ENCODE peak calls at places on chromosomes 6 and 20, in five cellular contexts. H, R, D, Z and X are unnamed samples.

GRCh38 chr20:24783631-24784492 is 165.2 kb upstream of the CST7 start:
- DNase-seq in H (no peak), R (no peak), D (no peak), Z (no peak), X (no peak)

GRCh38 chr6:29917843-29918242 is 24.5 kb upstream of the HLA-A start:
- DNase-seq in H (no peak), R (no peak), D (no peak), Z (no peak), X (no peak)

GRCh38 chr6:45896783-45897441 is 118.7 kb downstream of the CLIC5 start:
- DNase-seq in H (no peak), R (no peak), D (no peak), Z (no peak), X (no peak)

GRCh38 chr20:57803718-57804005 is 93.8 kb upstream of the PMEPA1 start:
- DNase-seq in H (no peak), R (no peak), D (no peak), Z (no peak), X (no peak)

GRCh38 chr20:43209831-43210230 is 20.1 kb upstream of the PTPRT start:
- DNase-seq in H (no peak), R (no peak), D (no peak), Z (no peak), X (no peak)

GRCh38 chr20:35049776-35050352 is 42.7 kb downstream of the TRPC4AP start:
- DNase-seq in H (no peak), R (no peak), D (no peak), Z (no peak), X (no peak)

GRCh38 chr20:35617397-35618031 is 1.9 kb downstream of the SPAG4 start:
- DNase-seq in H (peak; percentile 68), R (peak; percentile 7), D (peak; percentile 57), Z (no peak), X (no peak)

GRCh38 chr6:43286456-43286994 is 11.5 kb upstream of the SLC22A7 start:
- DNase-seq in H (no peak), R (no peak), D (no peak), Z (no peak), X (no peak)

GRCh38 chr20:53828673-53829085 is 235.0 kb upstream of the ZNF217 start:
- DNase-seq in H (no peak), R (no peak), D (peak; percentile 49), Z (peak; percentile 79), X (no peak)

GRCh38 chr6:150043501-150044412 is 18.4 kb upstream of the RAET1L start:
- DNase-seq in H (no peak), R (no peak), D (no peak), Z (no peak), X (no peak)

GRCh38 chr20:8642247-8642646 is 426.6 kb upstream of the PLCB4 start:
- DNase-seq in H (no peak), R (peak; percentile 9), D (no peak), Z (no peak), X (no peak)

GRCh38 chr6:56244528-56245253 is 2.7 kb downstream of the COL21A1 start:
- DNase-seq in H (no peak), R (no peak), D (no peak), Z (no peak), X (no peak)

GRCh38 chr6:101918476-101918875 is 525.0 kb downstream of the GRIK2 start:
- DNase-seq in H (no peak), R (no peak), D (no peak), Z (no peak), X (no peak)

DNA sequence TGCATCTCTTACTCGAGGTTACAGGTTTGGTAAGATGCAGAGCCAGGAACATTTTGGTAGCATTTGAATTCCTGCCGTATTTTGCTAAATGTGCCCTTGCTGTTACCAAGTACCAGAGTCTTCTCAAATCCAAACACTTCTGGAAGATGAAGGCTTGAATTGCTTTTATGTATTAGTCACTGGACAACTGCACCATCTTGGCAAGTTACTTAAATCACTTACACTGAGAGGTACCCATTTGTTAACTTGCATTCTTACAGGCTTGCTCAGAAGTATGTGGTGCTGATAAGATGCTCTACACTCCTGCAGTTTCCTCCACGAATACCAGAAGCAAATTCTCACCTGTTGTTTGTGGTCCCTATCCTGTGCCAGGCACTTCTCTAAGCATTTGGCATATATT is 12.7 kb downstream of the IL22RA2 start:
- DNase-seq in H (no peak), R (no peak), D (no peak), Z (no peak), X (peak; percentile 24)
- H3K27ac ChIP-seq in H (no peak overlapping the region), R (no peak overlapping the region), D (no peak overlapping the region), Z (no peak overlapping the region), X (no peak overlapping the region)

GRCh38 chr6:136548582-136549330 is 1.5 kb downstream of the MAP7 start:
- DNase-seq in H (no peak), R (no peak), D (no peak), Z (no peak), X (no peak)

GRCh38 chr6:136550045-136550329 is 235 bp downstream of the MAP7 start:
- DNase-seq in H (peak; percentile 21), R (no peak), D (no peak), Z (no peak), X (no peak)

GRCh38 chr6:136551103-136551502 is 881 bp upstream of the MAP7 start:
- DNase-seq in H (no peak), R (no peak), D (no peak), Z (no peak), X (no peak)

GRCh38 chr6:136550330-136551071 is at the start of gene MAP7:
- DNase-seq in H (peak; percentile 50), R (no peak), D (peak; percentile 89), Z (no peak), X (peak; percentile 64)

DNA sequence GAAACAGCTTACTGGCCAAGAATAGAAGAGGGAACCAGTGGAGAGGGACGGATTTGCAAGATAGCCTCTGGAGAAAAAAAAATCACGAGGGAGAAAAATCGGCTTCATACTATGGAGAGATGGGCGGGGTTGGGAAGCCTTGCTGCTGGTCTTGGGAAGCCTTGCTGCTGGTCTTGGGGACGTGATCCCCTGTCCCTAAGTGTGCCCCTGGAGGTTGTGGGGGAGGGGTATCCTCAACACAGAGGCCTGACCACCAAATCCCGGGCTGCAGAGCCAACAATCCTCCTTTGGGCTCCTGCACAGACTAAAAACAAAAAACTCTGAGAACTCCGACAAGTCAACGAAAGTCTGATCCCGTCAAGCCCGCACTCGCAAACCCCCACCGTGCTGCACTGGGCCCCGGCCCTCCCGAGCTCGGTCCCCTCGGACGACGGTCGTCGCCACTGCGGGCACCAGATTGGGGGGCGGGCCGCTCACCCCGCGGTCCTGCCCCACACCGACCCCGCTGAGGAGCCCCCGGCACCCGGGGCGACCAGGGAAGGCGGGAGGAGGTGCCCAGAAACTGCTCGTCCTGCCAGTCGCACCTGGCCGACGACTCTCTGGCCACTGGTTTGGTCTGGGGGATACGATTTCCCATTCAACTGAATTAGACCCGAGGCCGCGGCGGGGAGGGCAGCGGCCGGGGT is 720 bp downstream of the MAP7 start:
- DNase-seq in H (peak; percentile 14), R (no peak), D (peak; percentile 59), Z (no peak), X (no peak)
- H3K27ac ChIP-seq in H (no peak overlapping the region), R (no peak overlapping the region), D (peak overlapping the region; percentile 66), Z (no peak overlapping the region), X (peak overlapping the region; percentile 55)

GRCh38 chr20:32554965-32555289 is 30.2 kb downstream of the NOL4L start:
- DNase-seq in H (no peak), R (no peak), D (no peak), Z (no peak), X (no peak)

GRCh38 chr20:32555584-32555983 is 29.5 kb downstream of the NOL4L start:
- DNase-seq in H (no peak), R (no peak), D (no peak), Z (no peak), X (no peak)

GRCh38 chr20:32549842-32550241 is 35.3 kb downstream of the NOL4L start:
- DNase-seq in H (no peak), R (no peak), D (no peak), Z (no peak), X (no peak)

GRCh38 chr20:32553618-32554017 is 31.5 kb downstream of the NOL4L start:
- DNase-seq in H (no peak), R (no peak), D (no peak), Z (no peak), X (no peak)

GRCh38 chr20:32551693-32552092 is 33.4 kb downstream of the NOL4L start:
- DNase-seq in H (no peak), R (no peak), D (no peak), Z (no peak), X (no peak)
- H3K27ac ChIP-seq in H (no peak overlapping the region), R (no peak overlapping the region), D (no peak overlapping the region), Z (no peak overlapping the region), X (no peak overlapping the region)

GRCh38 chr6:2522521-2522920 is 228.2 kb downstream of the MYLK4 start:
- DNase-seq in H (no peak), R (no peak), D (no peak), Z (no peak), X (peak; percentile 61)
- H3K27ac ChIP-seq in H (no peak overlapping the region), R (no peak overlapping the region), D (no peak overlapping the region), Z (no peak overlapping the region), X (peak overlapping the region; percentile 99)

DNA sequence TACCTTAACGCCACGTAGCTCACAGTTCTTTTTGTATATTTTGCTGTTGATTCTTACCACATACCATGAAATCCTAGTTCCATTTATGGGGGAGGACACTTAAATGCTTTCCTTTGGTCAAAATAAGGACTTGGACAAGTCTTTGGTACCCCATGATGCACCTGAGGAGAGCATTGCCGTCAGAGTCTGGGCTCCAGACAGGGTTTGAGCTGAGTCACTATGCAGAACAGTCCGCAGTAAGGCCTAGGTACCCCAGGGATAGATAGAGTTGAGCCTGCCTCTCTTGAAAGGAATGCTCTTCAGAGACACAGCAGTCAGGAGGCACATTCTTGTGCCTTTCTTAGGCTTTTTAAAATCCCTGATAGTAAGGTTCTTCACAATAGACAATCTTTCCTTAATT is 6.0 kb downstream of the PARD6B start:
- DNase-seq in H (no peak), R (no peak), D (no peak), Z (no peak), X (no peak)
- H3K27ac ChIP-seq in H (no peak overlapping the region), R (no peak overlapping the region), D (no peak overlapping the region), Z (no peak overlapping the region), X (no peak overlapping the region)